ENCODE peak calls at places on chromosomes 7 and 10, in ten cellular contexts. M, J, I, B, W, N, R, Q, O and P are unnamed samples. For H3K9me3, H3K27me3 and H3K4me1, the result is how much of the 10 kb centered on the place peaks cover.

GRCh38 chr7:134826105-134826504 is 46.7 kb downstream of the CALD1 start:
- DNase-seq in M (no peak), J (no peak), I (no peak), B (peak), W (no peak), N (no peak), R (peak), Q (peak), O (no peak), P (no peak)

GRCh38 chr10:1374501-1374900 is 318.3 kb downstream of the WDR37 start:
- DNase-seq in M (no peak), J (no peak), I (no peak), B (no peak), W (no peak), N (no peak), R (no peak), Q (no peak), O (no peak), P (no peak)

GRCh38 chr7:44630791-44631457 is 24.5 kb downstream of the OGDH start:
- DNase-seq in M (no peak), J (no peak), I (no peak), B (no peak), W (no peak), N (no peak), R (no peak), Q (no peak), O (no peak), P (no peak)

GRCh38 chr10:131534836-131535235 is 223.3 kb upstream of the TCERG1L start:
- DNase-seq in M (no peak), J (no peak), I (no peak), B (no peak), W (no peak), N (no peak), R (no peak), Q (no peak), O (no peak), P (no peak)

GRCh38 chr7:77416621-77417371 is 647 bp upstream of the GSAP start:
- DNase-seq in M (no peak), J (no peak), I (no peak), B (peak), W (no peak), N (no peak), R (no peak), Q (peak), O (no peak), P (no peak)

GRCh38 chr10:78805176-78805575 is 263.6 kb upstream of the ZMIZ1 start:
- DNase-seq in M (peak), J (no peak), I (peak), B (peak), W (no peak), N (peak), R (peak), Q (peak), O (peak), P (peak)

GRCh38 chr7:41942468-41943097 is 239.7 kb upstream of the INHBA start:
- DNase-seq in M (peak), J (peak), I (no peak), B (no peak), W (no peak), N (no peak), R (no peak), Q (peak), O (no peak), P (peak)

GRCh38 chr7:39085590-39086049 is 107.9 kb downstream of the POU6F2 start:
- DNase-seq in M (no peak), J (peak), I (no peak), B (no peak), W (no peak), N (peak), R (peak), Q (peak), O (no peak), P (no peak)

GRCh38 chr7:4151926-4152549 is 530.1 kb upstream of the FOXK1 start:
- DNase-seq in M (no peak), J (no peak), I (no peak), B (no peak), W (peak), N (no peak), R (no peak), Q (no peak), O (no peak), P (no peak)

GRCh38 chr7:90706067-90706716 is 110.1 kb downstream of the CDK14 start:
- DNase-seq in M (no peak), J (no peak), I (no peak), B (no peak), W (no peak), N (no peak), R (no peak), Q (peak), O (peak), P (no peak)

GRCh38 chr7:137080516-137081203 is 212.2 kb downstream of the CHRM2 start:
- DNase-seq in M (no peak), J (no peak), I (no peak), B (no peak), W (no peak), N (no peak), R (no peak), Q (peak), O (no peak), P (no peak)
- H3K9me3 ChIP-seq in M (under half), J (under half), I (under half), B (under half), W (under half), N (under half), R (under half), Q (under half), O (under half), P (under half)

DNA sequence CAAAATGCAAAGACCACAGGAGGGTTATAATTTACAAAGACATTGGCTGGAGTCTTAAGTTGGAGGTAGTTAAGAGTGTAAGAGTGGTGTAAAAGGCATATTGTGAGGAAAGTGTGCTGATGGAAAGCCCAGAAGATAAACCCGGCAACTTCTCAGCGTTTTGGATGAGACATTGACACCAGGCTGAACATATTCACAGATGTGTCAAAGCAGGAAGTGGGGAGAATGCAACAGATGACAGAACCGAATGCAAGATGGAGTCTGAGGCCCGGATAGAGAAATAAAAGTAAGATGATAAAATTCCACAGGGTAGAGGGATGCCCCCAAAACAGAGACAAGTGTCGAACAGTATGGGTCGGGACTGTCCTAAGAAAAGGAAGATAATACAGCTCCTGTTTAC is 230.4 kb upstream of the TMEM72 start:
- DNase-seq in M (no peak), J (no peak), I (no peak), B (no peak), W (no peak), N (no peak), R (no peak), Q (no peak), O (no peak), P (no peak)
- H3K27me3 ChIP-seq in M (under half), J (under half), I (under half), B (under half), W (under half), N (under half), R (under half), Q (under half), O (under half), P (under half)

DNA sequence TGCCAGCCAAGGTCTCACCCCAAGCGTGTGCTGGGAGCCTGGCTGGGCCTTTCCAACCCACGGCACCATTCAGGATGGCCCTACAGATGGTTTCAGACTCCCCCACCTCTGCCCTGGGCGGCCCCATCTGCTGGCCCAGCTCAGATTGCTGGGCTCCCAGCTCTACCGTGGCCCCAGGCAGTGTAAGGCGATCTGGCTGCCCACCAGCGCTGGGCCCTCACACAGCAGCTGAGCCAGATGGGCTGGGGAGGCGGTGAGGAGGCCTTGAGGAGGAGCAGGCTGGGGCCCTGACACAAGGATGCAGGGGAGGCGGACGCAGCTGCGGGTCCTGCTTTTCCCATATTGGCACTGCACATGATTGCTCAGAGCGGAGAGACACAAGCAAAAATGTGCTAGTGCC is 162.8 kb downstream of the NRF1 start:
- DNase-seq in M (no peak), J (peak), I (no peak), B (no peak), W (no peak), N (no peak), R (no peak), Q (no peak), O (no peak), P (no peak)
- H3K4me1 ChIP-seq in M (under half), J (under half), I (under half), B (under half), W (under half), N (under half), R (under half), Q (under half), O (under half), P (under half)

DNA sequence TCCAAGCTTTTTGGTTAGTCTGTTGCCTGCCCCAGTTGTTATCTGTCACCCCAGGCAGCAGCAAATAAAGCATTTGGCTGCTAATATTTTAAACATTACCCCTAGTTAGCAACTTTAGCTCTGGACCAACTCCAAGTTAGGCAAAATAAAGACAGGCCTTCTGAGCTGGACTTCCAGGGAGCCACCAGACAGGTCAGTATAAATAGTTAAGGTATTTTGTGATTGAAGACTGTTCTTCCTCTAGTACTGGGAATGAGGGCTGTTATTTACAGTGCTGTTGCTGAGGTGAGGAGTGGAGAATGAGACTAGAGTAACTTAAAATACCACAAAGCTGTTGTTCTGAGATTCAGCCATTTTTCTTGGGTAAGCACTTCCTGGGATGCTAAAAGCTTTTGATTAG is 40.1 kb downstream of the ZNF518A start:
- DNase-seq in M (no peak), J (no peak), I (no peak), B (no peak), W (no peak), N (no peak), R (no peak), Q (no peak), O (no peak), P (no peak)
- H3K9me3 ChIP-seq in M (under half), J (under half), I (half or more), B (under half), W (under half), N (under half), R (under half), Q (under half), O (under half), P (under half)

GRCh38 chr7:20783131-20783715 is 3.5 kb downstream of the SP8 start:
- DNase-seq in M (no peak), J (no peak), I (no peak), B (no peak), W (no peak), N (no peak), R (no peak), Q (no peak), O (no peak), P (no peak)

GRCh38 chr7:20786049-20786412 is 655 bp downstream of the SP8 start:
- DNase-seq in M (no peak), J (no peak), I (no peak), B (no peak), W (no peak), N (no peak), R (no peak), Q (no peak), O (no peak), P (no peak)

GRCh38 chr7:20785211-20786048 is 1.3 kb downstream of the SP8 start:
- DNase-seq in M (no peak), J (peak), I (peak), B (no peak), W (peak), N (peak), R (peak), Q (no peak), O (no peak), P (no peak)

GRCh38 chr7:20783716-20784310 is 2.9 kb downstream of the SP8 start:
- DNase-seq in M (no peak), J (peak), I (no peak), B (no peak), W (no peak), N (peak), R (peak), Q (no peak), O (peak), P (no peak)

DNA sequence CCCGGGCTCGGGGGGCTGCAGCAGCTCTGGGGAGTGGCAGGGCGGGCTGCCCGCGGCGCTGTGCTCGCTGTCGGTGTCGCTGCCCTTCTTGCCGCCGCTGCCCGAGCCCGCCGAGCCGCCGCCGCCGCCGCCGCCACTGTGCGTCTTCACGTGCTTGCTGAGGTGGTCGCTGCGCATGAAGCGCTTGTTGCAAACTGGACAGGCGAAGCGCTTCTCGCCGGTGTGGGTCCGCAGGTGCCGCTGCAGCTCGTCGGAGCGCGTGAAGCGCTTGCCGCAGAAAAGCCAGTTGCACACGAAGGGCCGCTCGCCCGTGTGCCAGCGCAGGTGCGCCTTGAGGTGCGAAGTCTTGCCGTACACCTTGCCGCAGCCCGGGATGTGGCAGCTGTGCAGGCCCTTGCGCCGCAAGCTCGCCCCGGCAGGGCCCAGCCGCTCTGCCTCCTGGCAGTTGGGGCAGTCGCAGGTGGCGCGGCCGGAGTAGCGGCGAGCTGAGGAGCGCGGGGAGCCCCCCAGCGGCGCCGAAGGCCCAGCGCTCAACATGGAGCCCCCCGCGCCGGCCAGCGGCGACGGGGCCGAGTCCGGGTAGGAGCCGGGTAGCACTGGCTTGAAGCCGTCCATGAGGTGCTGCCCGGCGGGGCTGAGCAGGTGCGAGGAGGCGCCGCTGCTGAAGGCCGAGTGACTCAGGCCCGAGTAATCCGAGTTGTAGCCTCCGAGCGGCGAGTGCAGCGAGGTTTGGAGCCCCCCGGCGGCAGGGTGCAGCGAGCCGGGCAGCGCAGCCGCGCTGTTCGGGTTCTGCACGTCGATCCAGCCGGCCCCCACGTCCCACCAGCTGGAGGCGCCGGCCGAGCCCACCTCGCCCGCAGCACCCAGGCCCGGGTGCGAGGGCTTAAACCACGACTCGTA is 2.1 kb downstream of the SP8 start:
- DNase-seq in M (no peak), J (peak), I (no peak), B (no peak), W (no peak), N (peak), R (peak), Q (no peak), O (no peak), P (no peak)
- H3K27me3 ChIP-seq in M (under half), J (half or more), I (half or more), B (half or more), W (half or more), N (half or more), R (half or more), Q (under half), O (half or more), P (under half)